ENCODE peak calls at places on chromosomes 6 and 20, in five cellular contexts. L is K562, S is lower lobe of right lung, E is mammary epithelial cell, H is A673. A is an unnamed sample.

GRCh38 chr20:6017880-6018279 is 36.0 kb downstream of the LRRN4 start:
- DNase-seq in L (no peak), S (no peak), E (no peak), H (no peak), A (no peak)

GRCh38 chr6:156697224-156697623 is 80.0 kb upstream of the ARID1B start:
- DNase-seq in L (no peak), S (no peak), E (no peak), H (no peak), A (no peak)

GRCh38 chr20:3471397-3472021 is 691 bp downstream of the ATRN start:
- DNase-seq in L (peak), S (no peak), E (no peak), H (no peak), A (no peak)

GRCh38 chr20:16459019-16459700 is 114.1 kb downstream of the KIF16B start:
- DNase-seq in L (peak), S (no peak), E (peak), H (no peak), A (peak)

GRCh38 chr6:142207265-142207877 is 60.3 kb downstream of the VTA1 start:
- DNase-seq in L (peak), S (peak), E (peak), H (peak), A (peak)

GRCh38 chr6:112951829-112952228 is 604.7 kb downstream of the RFPL4B start:
- DNase-seq in L (peak), S (no peak), E (no peak), H (no peak), A (no peak)

GRCh38 chr6:76861403-76861802 is 601.9 kb downstream of the HTR1B start:
- DNase-seq in L (no peak), S (no peak), E (peak), H (peak), A (no peak)

GRCh38 chr6:94478178-94479140 is 1059.1 kb upstream of the EPHA7 start:
- DNase-seq in L (no peak), S (no peak), E (no peak), H (peak), A (no peak)

GRCh38 chr6:152669894-152670293 is 27.8 kb upstream of the MYCT1 start:
- DNase-seq in L (no peak), S (no peak), E (peak), H (peak), A (no peak)

GRCh38 chr6:157207521-157208076 is 115.7 kb downstream of the TMEM242 start:
- DNase-seq in L (peak), S (no peak), E (no peak), H (no peak), A (no peak)

GRCh38 chr20:47642624-47643023 is 140.9 kb downstream of the NCOA3 start:
- DNase-seq in L (no peak), S (no peak), E (no peak), H (no peak), A (no peak)

GRCh38 chr6:131146865-131147264 is 11.6 kb downstream of the AKAP7 start:
- DNase-seq in L (no peak), S (no peak), E (no peak), H (no peak), A (no peak)

GRCh38 chr20:23412026-23412425 is 9.3 kb downstream of the NAPB start:
- DNase-seq in L (no peak), S (no peak), E (no peak), H (peak), A (no peak)

GRCh38 chr6:52595796-52596130 is 18.9 kb upstream of the TRAM2 start:
- DNase-seq in L (no peak), S (no peak), E (no peak), H (no peak), A (no peak)

GRCh38 chr6:29651413-29652197 is 5.3 kb upstream of the MOG start:
- DNase-seq in L (peak), S (no peak), E (no peak), H (peak), A (no peak)

GRCh38 chr6:97067045-97067444 is 142.5 kb downstream of the KLHL32 start:
- DNase-seq in L (no peak), S (no peak), E (no peak), H (no peak), A (no peak)

GRCh38 chr6:111237757-111238260 is 150.5 kb downstream of the SLC16A10 start:
- DNase-seq in L (no peak), S (no peak), E (no peak), H (no peak), A (no peak)
- H3K27ac ChIP-seq in L (no peak), S (no peak), E (no peak), H (no peak), A (no peak)

DNA sequence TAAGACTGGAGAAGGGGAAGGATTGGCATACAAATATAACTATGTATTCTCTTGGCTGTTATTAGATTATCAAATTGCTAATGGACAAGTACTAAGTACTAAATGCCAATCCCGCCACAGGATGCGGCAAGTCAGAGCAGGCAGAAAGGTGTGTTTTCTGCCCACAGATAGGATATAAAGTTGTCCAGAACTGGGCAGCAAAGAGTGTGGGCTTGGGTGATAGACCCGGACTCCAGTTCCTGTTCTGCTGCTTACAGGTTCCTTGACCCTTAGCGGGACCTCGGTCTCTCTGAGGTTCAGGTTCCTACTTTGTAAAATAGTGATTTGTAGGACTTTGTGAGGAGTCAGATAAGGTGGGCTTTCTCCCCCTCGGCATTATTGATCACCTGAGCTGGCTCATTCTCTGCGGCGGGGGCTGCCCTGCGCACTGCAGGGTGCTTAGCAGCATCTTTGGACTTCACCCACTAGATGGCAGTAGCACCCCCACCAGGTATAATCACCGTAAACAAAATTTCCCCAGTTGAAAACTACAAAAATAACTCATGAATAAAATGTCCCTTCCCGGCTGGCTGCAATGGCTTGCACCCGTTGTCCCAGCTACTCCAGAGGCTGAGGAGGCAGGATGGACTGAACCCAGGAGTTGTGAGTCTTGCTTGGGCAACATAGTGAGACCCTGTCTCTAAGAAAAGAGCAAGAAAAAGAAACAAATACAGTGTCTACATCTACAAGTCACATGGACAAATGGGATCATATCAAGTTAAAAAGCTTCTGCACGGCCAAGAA is 193.1 kb downstream of the DOK5 start:
- DNase-seq in L (peak), S (no peak), E (no peak), H (peak), A (no peak)
- TF ChIP-seq CTCF in L (peak), S (peak), E (peak), H (peak), A (peak)

GRCh38 chr20:50930139-50931047 is 844 bp downstream of the ADNP start:
- DNase-seq in L (peak), S (peak), E (no peak), H (peak), A (no peak)

GRCh38 chr20:50932881-50933280 is 1.6 kb upstream of the ADNP start:
- DNase-seq in L (no peak), S (no peak), E (no peak), H (no peak), A (no peak)

GRCh38 chr20:50931048-50931305 is 260 bp downstream of the ADNP start:
- DNase-seq in L (no peak), S (no peak), E (no peak), H (no peak), A (no peak)

GRCh38 chr20:50931306-50932015 is at the start of gene ADNP:
- DNase-seq in L (peak), S (peak), E (peak), H (peak), A (peak)

DNA sequence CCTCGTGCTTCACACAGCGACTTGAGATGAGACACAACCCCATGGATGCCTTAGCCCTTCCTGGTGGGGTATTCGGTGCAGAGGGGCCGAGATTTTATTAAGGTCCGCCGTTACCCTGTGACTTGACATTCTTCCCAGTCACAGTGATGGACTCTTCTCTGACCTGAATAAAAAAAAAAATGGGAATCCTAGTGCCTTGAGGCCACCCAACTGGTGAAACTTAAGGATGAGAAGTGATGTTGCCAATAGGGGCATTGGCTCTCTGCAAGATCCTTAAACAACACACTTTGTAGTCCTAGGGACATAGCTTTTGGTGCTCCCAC is 740 bp upstream of the ADNP start:
- DNase-seq in L (no peak), S (no peak), E (no peak), H (no peak), A (no peak)
- H3K4me3 ChIP-seq in L (peak), S (peak), E (peak), H (peak), A (peak)

DNA sequence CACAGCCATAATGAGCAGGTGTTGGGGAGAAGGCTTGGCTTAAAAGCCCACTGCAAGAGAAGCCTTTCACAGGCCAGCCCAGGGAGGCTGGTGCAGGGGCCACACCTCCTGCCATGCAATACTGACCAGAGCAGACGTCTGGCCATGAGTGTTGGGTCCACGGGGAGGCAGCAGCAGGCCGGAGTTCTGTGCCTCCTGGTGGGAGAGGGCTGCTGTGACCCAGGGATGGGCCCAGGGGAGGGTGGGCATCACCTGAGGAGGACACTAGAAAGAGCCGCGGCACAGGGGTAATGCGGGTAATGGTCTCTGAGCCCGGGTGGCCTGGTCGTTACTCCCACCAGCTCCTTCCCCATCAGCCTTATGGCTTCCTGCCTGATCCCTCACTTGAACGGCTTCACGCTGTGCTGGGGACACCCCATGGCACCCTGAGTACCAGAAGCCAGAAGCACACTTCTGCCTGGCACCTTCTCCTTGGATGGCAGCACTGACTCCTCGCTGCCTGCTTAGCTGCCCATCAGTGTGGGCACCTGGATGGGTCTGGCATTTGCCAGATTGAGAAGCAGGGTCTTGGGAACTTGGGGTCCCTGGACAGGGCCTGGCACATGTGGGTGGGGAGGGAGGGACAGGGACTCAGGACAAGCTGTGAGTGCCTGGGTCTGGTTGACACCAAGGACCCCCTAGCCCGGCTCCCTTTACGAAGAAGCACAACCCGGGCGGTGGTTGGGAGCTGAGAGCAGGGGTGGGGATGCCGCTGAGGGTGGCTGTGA is 108.8 kb downstream of the ASXL1 start:
- DNase-seq in L (no peak), S (no peak), E (no peak), H (no peak), A (no peak)
- H3K27ac ChIP-seq in L (no peak), S (peak), E (no peak), H (no peak), A (peak)

A was measured in brain microvascular endothelial cell.